ENCODE peak calls at places on chromosomes 3 and 15, in nine cellular contexts. U is HEK293T, C is hypothalamus, B is T follicular helper cell, S is iris pigment epithelial cell, A is brain microvascular endothelial cell, G is T-helper 2 cell, Q is PC-3, J is RWPE1. Z is an unnamed sample.

GRCh38 chr15:74200394-74200793 is 2.2 kb downstream of the STRA6 start:
- DNase-seq in U (no peak), C (no peak), B (no peak), S (peak), A (peak), G (no peak), Q (peak), J (peak), Z (no peak)

GRCh38 chr15:52678036-52678467 is 1.1 kb downstream of the ATOSA start:
- DNase-seq in U (peak), C (peak), B (peak), S (peak), A (peak), G (no peak), Q (peak), J (peak), Z (peak)

GRCh38 chr15:61518191-61518950 is 289.3 kb upstream of the RORA start:
- DNase-seq in U (no peak), C (no peak), B (no peak), S (peak), A (peak), G (no peak), Q (peak), J (peak), Z (no peak)

GRCh38 chr3:94873751-94874150 is 810.9 kb downstream of the NSUN3 start:
- DNase-seq in U (no peak), C (no peak), B (no peak), S (no peak), A (no peak), G (no peak), Q (no peak), J (no peak), Z (no peak)

GRCh38 chr15:95929232-95929846 is 401.2 kb upstream of the NR2F2 start:
- DNase-seq in U (no peak), C (no peak), B (no peak), S (peak), A (no peak), G (no peak), Q (no peak), J (no peak), Z (no peak)

GRCh38 chr3:38125305-38126120 is 11.4 kb downstream of the ACAA1 start:
- DNase-seq in U (no peak), C (no peak), B (no peak), S (no peak), A (no peak), G (no peak), Q (no peak), J (no peak), Z (no peak)

GRCh38 chr15:34708422-34708821 is 46.4 kb downstream of the GJD2 start:
- DNase-seq in U (peak), C (no peak), B (no peak), S (peak), A (peak), G (no peak), Q (peak), J (peak), Z (peak)

GRCh38 chr3:36904641-36905040 is 40.2 kb downstream of the TRANK1 start:
- DNase-seq in U (peak), C (no peak), B (no peak), S (peak), A (no peak), G (no peak), Q (peak), J (peak), Z (no peak)

GRCh38 chr3:176789281-176789705 is 408.0 kb downstream of the TBL1XR1 start:
- DNase-seq in U (no peak), C (no peak), B (no peak), S (peak), A (no peak), G (no peak), Q (peak), J (peak), Z (peak)

GRCh38 chr15:76894174-76894573 is 11.0 kb downstream of the SCAPER start:
- DNase-seq in U (no peak), C (no peak), B (no peak), S (no peak), A (no peak), G (no peak), Q (no peak), J (no peak), Z (no peak)